ENCODE peak calls at places on chromosomes 2 and 18, in eight cellular contexts. One of them, this sample, is unnamed.

GRCh38 chr2:70403267-70404053 is 101.6 kb upstream of the FAM136A start:
- DNase-seq in NCI-H1092: no peak
- DNase-seq in tibial artery: no peak
- DNase-seq in HT1080: no peak
- DNase-seq in NCI-H510A treated with DMSO at 0.1 percent for 48 hours: peak
- DNase-seq in fibroblast of mammary gland: no peak
- DNase-seq in activated CD4-positive, alpha-beta T cell treated with anti-CD3 and anti-CD28 coated beads, Interleukin-2, amount 10 ng/mL, durations not matched to agents 7 days and 5 days: no peak
- DNase-seq in hypothalamus: no peak
- DNase-seq in this sample: no peak

GRCh38 chr18:64271264-64271663 is 122.4 kb upstream of the LINC00305 start:
- DNase-seq in NCI-H1092: peak
- DNase-seq in tibial artery: no peak
- DNase-seq in HT1080: no peak
- DNase-seq in NCI-H510A treated with DMSO at 0.1 percent for 48 hours: peak
- DNase-seq in fibroblast of mammary gland: no peak
- DNase-seq in activated CD4-positive, alpha-beta T cell treated with anti-CD3 and anti-CD28 coated beads, Interleukin-2, amount 10 ng/mL, durations not matched to agents 7 days and 5 days: no peak
- DNase-seq in hypothalamus: no peak
- DNase-seq in this sample: no peak

GRCh38 chr2:187547353-187547979 is 6.8 kb downstream of the TFPI start:
- DNase-seq in NCI-H1092: no peak
- DNase-seq in tibial artery: peak
- DNase-seq in HT1080: peak
- DNase-seq in NCI-H510A treated with DMSO at 0.1 percent for 48 hours: no peak
- DNase-seq in fibroblast of mammary gland: peak
- DNase-seq in activated CD4-positive, alpha-beta T cell treated with anti-CD3 and anti-CD28 coated beads, Interleukin-2, amount 10 ng/mL, durations not matched to agents 7 days and 5 days: no peak
- DNase-seq in hypothalamus: no peak
- DNase-seq in this sample: peak

GRCh38 chr2:114929225-114929624 is 486.8 kb downstream of the DPP10 start:
- DNase-seq in NCI-H1092: no peak
- DNase-seq in tibial artery: no peak
- DNase-seq in HT1080: no peak
- DNase-seq in NCI-H510A treated with DMSO at 0.1 percent for 48 hours: no peak
- DNase-seq in fibroblast of mammary gland: no peak
- DNase-seq in activated CD4-positive, alpha-beta T cell treated with anti-CD3 and anti-CD28 coated beads, Interleukin-2, amount 10 ng/mL, durations not matched to agents 7 days and 5 days: no peak
- DNase-seq in hypothalamus: no peak
- DNase-seq in this sample: no peak

GRCh38 chr2:39547811-39548719 is 111.0 kb upstream of the MAP4K3 start:
- DNase-seq in NCI-H1092: no peak
- DNase-seq in tibial artery: no peak
- DNase-seq in HT1080: peak
- DNase-seq in NCI-H510A treated with DMSO at 0.1 percent for 48 hours: no peak
- DNase-seq in fibroblast of mammary gland: no peak
- DNase-seq in activated CD4-positive, alpha-beta T cell treated with anti-CD3 and anti-CD28 coated beads, Interleukin-2, amount 10 ng/mL, durations not matched to agents 7 days and 5 days: no peak
- DNase-seq in hypothalamus: no peak
- DNase-seq in this sample: no peak

GRCh38 chr2:230668184-230668938 is 44.3 kb upstream of the CAB39 start:
- DNase-seq in NCI-H1092: no peak
- DNase-seq in tibial artery: peak
- DNase-seq in HT1080: peak
- DNase-seq in NCI-H510A treated with DMSO at 0.1 percent for 48 hours: peak
- DNase-seq in fibroblast of mammary gland: peak
- DNase-seq in activated CD4-positive, alpha-beta T cell treated with anti-CD3 and anti-CD28 coated beads, Interleukin-2, amount 10 ng/mL, durations not matched to agents 7 days and 5 days: no peak
- DNase-seq in hypothalamus: no peak
- DNase-seq in this sample: no peak

GRCh38 chr2:130767408-130767775 is 12.1 kb downstream of the AMER3 start:
- DNase-seq in NCI-H1092: no peak
- DNase-seq in tibial artery: no peak
- DNase-seq in HT1080: no peak
- DNase-seq in NCI-H510A treated with DMSO at 0.1 percent for 48 hours: no peak
- DNase-seq in fibroblast of mammary gland: no peak
- DNase-seq in activated CD4-positive, alpha-beta T cell treated with anti-CD3 and anti-CD28 coated beads, Interleukin-2, amount 10 ng/mL, durations not matched to agents 7 days and 5 days: no peak
- DNase-seq in hypothalamus: no peak
- DNase-seq in this sample: no peak

GRCh38 chr2:237677951-237678481 is 50.6 kb downstream of the LRRFIP1 start:
- DNase-seq in NCI-H1092: no peak
- DNase-seq in tibial artery: peak
- DNase-seq in HT1080: no peak
- DNase-seq in NCI-H510A treated with DMSO at 0.1 percent for 48 hours: no peak
- DNase-seq in fibroblast of mammary gland: peak
- DNase-seq in activated CD4-positive, alpha-beta T cell treated with anti-CD3 and anti-CD28 coated beads, Interleukin-2, amount 10 ng/mL, durations not matched to agents 7 days and 5 days: no peak
- DNase-seq in hypothalamus: no peak
- DNase-seq in this sample: no peak

GRCh38 chr2:166031054-166031453 is 77.5 kb upstream of the TTC21B start:
- DNase-seq in NCI-H1092: no peak
- DNase-seq in tibial artery: no peak
- DNase-seq in HT1080: peak
- DNase-seq in NCI-H510A treated with DMSO at 0.1 percent for 48 hours: no peak
- DNase-seq in fibroblast of mammary gland: peak
- DNase-seq in activated CD4-positive, alpha-beta T cell treated with anti-CD3 and anti-CD28 coated beads, Interleukin-2, amount 10 ng/mL, durations not matched to agents 7 days and 5 days: no peak
- DNase-seq in hypothalamus: no peak
- DNase-seq in this sample: peak

GRCh38 chr2:100013892-100014677 is 128.3 kb downstream of the AFF3 start:
- DNase-seq in NCI-H1092: no peak
- DNase-seq in tibial artery: peak
- DNase-seq in HT1080: peak
- DNase-seq in NCI-H510A treated with DMSO at 0.1 percent for 48 hours: no peak
- DNase-seq in fibroblast of mammary gland: peak
- DNase-seq in activated CD4-positive, alpha-beta T cell treated with anti-CD3 and anti-CD28 coated beads, Interleukin-2, amount 10 ng/mL, durations not matched to agents 7 days and 5 days: no peak
- DNase-seq in hypothalamus: peak
- DNase-seq in this sample: peak

GRCh38 chr18:10089881-10090280 is 176.1 kb downstream of the VAPA start:
- DNase-seq in NCI-H1092: no peak
- DNase-seq in tibial artery: no peak
- DNase-seq in HT1080: no peak
- DNase-seq in NCI-H510A treated with DMSO at 0.1 percent for 48 hours: peak
- DNase-seq in fibroblast of mammary gland: no peak
- DNase-seq in activated CD4-positive, alpha-beta T cell treated with anti-CD3 and anti-CD28 coated beads, Interleukin-2, amount 10 ng/mL, durations not matched to agents 7 days and 5 days: no peak
- DNase-seq in hypothalamus: no peak
- DNase-seq in this sample: no peak

GRCh38 chr2:147588191-147588590 is 256.6 kb upstream of the ACVR2A start:
- DNase-seq in NCI-H1092: no peak
- DNase-seq in tibial artery: no peak
- DNase-seq in HT1080: peak
- DNase-seq in NCI-H510A treated with DMSO at 0.1 percent for 48 hours: no peak
- DNase-seq in fibroblast of mammary gland: peak
- DNase-seq in activated CD4-positive, alpha-beta T cell treated with anti-CD3 and anti-CD28 coated beads, Interleukin-2, amount 10 ng/mL, durations not matched to agents 7 days and 5 days: no peak
- DNase-seq in hypothalamus: no peak
- DNase-seq in this sample: no peak

GRCh38 chr2:164839914-164840457 is 1.6 kb downstream of the COBLL1 start:
- DNase-seq in NCI-H1092: no peak
- DNase-seq in tibial artery: peak
- DNase-seq in HT1080: peak
- DNase-seq in NCI-H510A treated with DMSO at 0.1 percent for 48 hours: no peak
- DNase-seq in fibroblast of mammary gland: peak
- DNase-seq in activated CD4-positive, alpha-beta T cell treated with anti-CD3 and anti-CD28 coated beads, Interleukin-2, amount 10 ng/mL, durations not matched to agents 7 days and 5 days: no peak
- DNase-seq in hypothalamus: no peak
- DNase-seq in this sample: peak

GRCh38 chr2:217254111-217254510 is 394.2 kb upstream of the TNP1 start:
- DNase-seq in NCI-H1092: no peak
- DNase-seq in tibial artery: no peak
- DNase-seq in HT1080: no peak
- DNase-seq in NCI-H510A treated with DMSO at 0.1 percent for 48 hours: no peak
- DNase-seq in fibroblast of mammary gland: no peak
- DNase-seq in activated CD4-positive, alpha-beta T cell treated with anti-CD3 and anti-CD28 coated beads, Interleukin-2, amount 10 ng/mL, durations not matched to agents 7 days and 5 days: no peak
- DNase-seq in hypothalamus: no peak
- DNase-seq in this sample: no peak

GRCh38 chr18:2111456-2111855 is 459.8 kb downstream of the METTL4 start:
- DNase-seq in NCI-H1092: no peak
- DNase-seq in tibial artery: no peak
- DNase-seq in HT1080: peak
- DNase-seq in NCI-H510A treated with DMSO at 0.1 percent for 48 hours: no peak
- DNase-seq in fibroblast of mammary gland: peak
- DNase-seq in activated CD4-positive, alpha-beta T cell treated with anti-CD3 and anti-CD28 coated beads, Interleukin-2, amount 10 ng/mL, durations not matched to agents 7 days and 5 days: no peak
- DNase-seq in hypothalamus: no peak
- DNase-seq in this sample: peak

GRCh38 chr2:223469270-223470057 is 132.7 kb downstream of the SCG2 start:
- DNase-seq in NCI-H1092: no peak
- DNase-seq in tibial artery: peak
- DNase-seq in HT1080: peak
- DNase-seq in NCI-H510A treated with DMSO at 0.1 percent for 48 hours: no peak
- DNase-seq in fibroblast of mammary gland: peak
- DNase-seq in activated CD4-positive, alpha-beta T cell treated with anti-CD3 and anti-CD28 coated beads, Interleukin-2, amount 10 ng/mL, durations not matched to agents 7 days and 5 days: no peak
- DNase-seq in hypothalamus: no peak
- DNase-seq in this sample: no peak

GRCh38 chr2:111032721-111033532 is 87.8 kb upstream of the BCL2L11 start:
- DNase-seq in NCI-H1092: no peak
- DNase-seq in tibial artery: no peak
- DNase-seq in HT1080: peak
- DNase-seq in NCI-H510A treated with DMSO at 0.1 percent for 48 hours: no peak
- DNase-seq in fibroblast of mammary gland: peak
- DNase-seq in activated CD4-positive, alpha-beta T cell treated with anti-CD3 and anti-CD28 coated beads, Interleukin-2, amount 10 ng/mL, durations not matched to agents 7 days and 5 days: no peak
- DNase-seq in hypothalamus: no peak
- DNase-seq in this sample: no peak

GRCh38 chr18:65567372-65567771 is 183.4 kb upstream of the CDH7 start:
- DNase-seq in NCI-H1092: peak
- DNase-seq in tibial artery: no peak
- DNase-seq in HT1080: no peak
- DNase-seq in NCI-H510A treated with DMSO at 0.1 percent for 48 hours: peak
- DNase-seq in fibroblast of mammary gland: no peak
- DNase-seq in activated CD4-positive, alpha-beta T cell treated with anti-CD3 and anti-CD28 coated beads, Interleukin-2, amount 10 ng/mL, durations not matched to agents 7 days and 5 days: no peak
- DNase-seq in hypothalamus: no peak
- DNase-seq in this sample: no peak

GRCh38 chr18:34767601-34768027 is 57.5 kb downstream of the DTNA start:
- DNase-seq in NCI-H1092: no peak
- DNase-seq in tibial artery: no peak
- DNase-seq in HT1080: peak
- DNase-seq in NCI-H510A treated with DMSO at 0.1 percent for 48 hours: no peak
- DNase-seq in fibroblast of mammary gland: peak
- DNase-seq in activated CD4-positive, alpha-beta T cell treated with anti-CD3 and anti-CD28 coated beads, Interleukin-2, amount 10 ng/mL, durations not matched to agents 7 days and 5 days: no peak
- DNase-seq in hypothalamus: no peak
- DNase-seq in this sample: peak

GRCh38 chr18:30713299-30713698 is 329.2 kb downstream of the DSC3 start:
- DNase-seq in NCI-H1092: no peak
- DNase-seq in tibial artery: no peak
- DNase-seq in HT1080: peak
- DNase-seq in NCI-H510A treated with DMSO at 0.1 percent for 48 hours: no peak
- DNase-seq in fibroblast of mammary gland: no peak
- DNase-seq in activated CD4-positive, alpha-beta T cell treated with anti-CD3 and anti-CD28 coated beads, Interleukin-2, amount 10 ng/mL, durations not matched to agents 7 days and 5 days: no peak
- DNase-seq in hypothalamus: no peak
- DNase-seq in this sample: no peak

GRCh38 chr2:229343661-229344060 is 72.6 kb upstream of the PID1 start:
- DNase-seq in NCI-H1092: no peak
- DNase-seq in tibial artery: no peak
- DNase-seq in HT1080: no peak
- DNase-seq in NCI-H510A treated with DMSO at 0.1 percent for 48 hours: no peak
- DNase-seq in fibroblast of mammary gland: no peak
- DNase-seq in activated CD4-positive, alpha-beta T cell treated with anti-CD3 and anti-CD28 coated beads, Interleukin-2, amount 10 ng/mL, durations not matched to agents 7 days and 5 days: no peak
- DNase-seq in hypothalamus: no peak
- DNase-seq in this sample: no peak

GRCh38 chr2:196242131-196242620 is 70.8 kb upstream of the STK17B start:
- DNase-seq in NCI-H1092: no peak
- DNase-seq in tibial artery: peak
- DNase-seq in HT1080: peak
- DNase-seq in NCI-H510A treated with DMSO at 0.1 percent for 48 hours: no peak
- DNase-seq in fibroblast of mammary gland: peak
- DNase-seq in activated CD4-positive, alpha-beta T cell treated with anti-CD3 and anti-CD28 coated beads, Interleukin-2, amount 10 ng/mL, durations not matched to agents 7 days and 5 days: peak
- DNase-seq in hypothalamus: no peak
- DNase-seq in this sample: no peak

GRCh38 chr18:67608909-67609308 is 92.4 kb upstream of the DSEL start:
- DNase-seq in NCI-H1092: no peak
- DNase-seq in tibial artery: no peak
- DNase-seq in HT1080: no peak
- DNase-seq in NCI-H510A treated with DMSO at 0.1 percent for 48 hours: no peak
- DNase-seq in fibroblast of mammary gland: peak
- DNase-seq in activated CD4-positive, alpha-beta T cell treated with anti-CD3 and anti-CD28 coated beads, Interleukin-2, amount 10 ng/mL, durations not matched to agents 7 days and 5 days: no peak
- DNase-seq in hypothalamus: no peak
- DNase-seq in this sample: peak

GRCh38 chr2:74653589-74653984 is 460 bp upstream of the SEMA4F start:
- DNase-seq in NCI-H1092: no peak
- DNase-seq in tibial artery: no peak
- DNase-seq in HT1080: no peak
- DNase-seq in NCI-H510A treated with DMSO at 0.1 percent for 48 hours: peak
- DNase-seq in fibroblast of mammary gland: no peak
- DNase-seq in activated CD4-positive, alpha-beta T cell treated with anti-CD3 and anti-CD28 coated beads, Interleukin-2, amount 10 ng/mL, durations not matched to agents 7 days and 5 days: no peak
- DNase-seq in hypothalamus: no peak
- DNase-seq in this sample: no peak

GRCh38 chr2:229855116-229855515 is 66.7 kb downstream of the TRIP12 start:
- DNase-seq in NCI-H1092: no peak
- DNase-seq in tibial artery: no peak
- DNase-seq in HT1080: no peak
- DNase-seq in NCI-H510A treated with DMSO at 0.1 percent for 48 hours: no peak
- DNase-seq in fibroblast of mammary gland: no peak
- DNase-seq in activated CD4-positive, alpha-beta T cell treated with anti-CD3 and anti-CD28 coated beads, Interleukin-2, amount 10 ng/mL, durations not matched to agents 7 days and 5 days: no peak
- DNase-seq in hypothalamus: no peak
- DNase-seq in this sample: no peak

GRCh38 chr2:105179469-105180372 is 61.8 kb upstream of the GPR45 start:
- DNase-seq in NCI-H1092: peak
- DNase-seq in tibial artery: no peak
- DNase-seq in HT1080: peak
- DNase-seq in NCI-H510A treated with DMSO at 0.1 percent for 48 hours: peak
- DNase-seq in fibroblast of mammary gland: peak
- DNase-seq in activated CD4-positive, alpha-beta T cell treated with anti-CD3 and anti-CD28 coated beads, Interleukin-2, amount 10 ng/mL, durations not matched to agents 7 days and 5 days: no peak
- DNase-seq in hypothalamus: peak
- DNase-seq in this sample: peak

GRCh38 chr2:115733190-115733775 is 1290.8 kb downstream of the DPP10 start:
- DNase-seq in NCI-H1092: no peak
- DNase-seq in tibial artery: no peak
- DNase-seq in HT1080: no peak
- DNase-seq in NCI-H510A treated with DMSO at 0.1 percent for 48 hours: no peak
- DNase-seq in fibroblast of mammary gland: no peak
- DNase-seq in activated CD4-positive, alpha-beta T cell treated with anti-CD3 and anti-CD28 coated beads, Interleukin-2, amount 10 ng/mL, durations not matched to agents 7 days and 5 days: no peak
- DNase-seq in hypothalamus: no peak
- DNase-seq in this sample: no peak

GRCh38 chr2:216698895-216699294 is 3.5 kb upstream of the IGFBP5 start:
- DNase-seq in NCI-H1092: peak
- DNase-seq in tibial artery: peak
- DNase-seq in HT1080: peak
- DNase-seq in NCI-H510A treated with DMSO at 0.1 percent for 48 hours: peak
- DNase-seq in fibroblast of mammary gland: peak
- DNase-seq in activated CD4-positive, alpha-beta T cell treated with anti-CD3 and anti-CD28 coated beads, Interleukin-2, amount 10 ng/mL, durations not matched to agents 7 days and 5 days: peak
- DNase-seq in hypothalamus: peak
- DNase-seq in this sample: no peak